ENCODE peak calls at places on chromosome 10, in five cellular contexts. Y is neural progenitor cell, V is adrenal gland, N is heart left ventricle, B is ascending aorta. Q is an unnamed sample.

GRCh38 chr10:109902992-109903947 is 20.0 kb downstream of the XPNPEP1 start:
- DNase-seq in Y (no peak), V (no peak), N (no peak), B (no peak), Q (no peak)

GRCh38 chr10:67657775-67658174 is 38.2 kb downstream of the CTNNA3 start:
- DNase-seq in Y (peak; percentile 23), V (no peak), N (no peak), B (no peak), Q (no peak)

GRCh38 chr10:54402576-54402975 is 398.5 kb downstream of the PCDH15 start:
- DNase-seq in Y (peak; percentile 42), V (no peak), N (no peak), B (no peak), Q (no peak)

GRCh38 chr10:65275296-65275695 is 1650.5 kb upstream of the LRRTM3 start:
- DNase-seq in Y (no peak), V (no peak), N (no peak), B (no peak), Q (no peak)

GRCh38 chr10:75111906-75112703 is 649 bp downstream of the SAMD8 start:
- DNase-seq in Y (peak; percentile 80), V (peak; percentile 53), N (peak; percentile 72), B (no peak), Q (peak; percentile 50)

GRCh38 chr10:29353291-29353690 is 64.4 kb downstream of the LYZL1 start:
- DNase-seq in Y (no peak), V (no peak), N (no peak), B (no peak), Q (no peak)

GRCh38 chr10:12656518-12657142 is 307.3 kb downstream of the CAMK1D start:
- DNase-seq in Y (peak; percentile 53), V (no peak), N (no peak), B (no peak), Q (no peak)

GRCh38 chr10:99357691-99358090 is 28.5 kb downstream of the CNNM1 start:
- DNase-seq in Y (no peak), V (no peak), N (no peak), B (no peak), Q (no peak)

GRCh38 chr10:125827133-125827532 is 3.8 kb downstream of the BCCIP start:
- DNase-seq in Y (no peak), V (no peak), N (no peak), B (no peak), Q (no peak)

GRCh38 chr10:123637326-123637880 is 28.8 kb upstream of the GPR26 start:
- DNase-seq in Y (no peak), V (no peak), N (no peak), B (no peak), Q (no peak)

GRCh38 chr10:71133710-71134686 is 78.4 kb upstream of the UNC5B start:
- DNase-seq in Y (no peak), V (no peak), N (no peak), B (no peak), Q (no peak)

GRCh38 chr10:32104622-32105509 is 48.6 kb upstream of the KIF5B start:
- DNase-seq in Y (no peak), V (no peak), N (no peak), B (no peak), Q (no peak)

GRCh38 chr10:30625110-30625509 is 4.4 kb downstream of the LYZL2 start:
- DNase-seq in Y (no peak), V (no peak), N (no peak), B (no peak), Q (no peak)

GRCh38 chr10:102065561-102066420 is 642 bp downstream of the HPS6 start:
- DNase-seq in Y (peak; percentile 72), V (peak; percentile 35), N (peak; percentile 75), B (no peak), Q (no peak)

GRCh38 chr10:102067091-102067916 is 2.2 kb downstream of the HPS6 start:
- DNase-seq in Y (no peak), V (no peak), N (no peak), B (no peak), Q (no peak)

GRCh38 chr10:102064868-102065560 is at the start of gene HPS6:
- DNase-seq in Y (peak; percentile 85), V (peak; percentile 88), N (peak; percentile 96), B (peak; percentile 55), Q (peak; percentile 89)

GRCh38 chr10:102068216-102068615 is 3.1 kb downstream of the HPS6 start:
- DNase-seq in Y (no peak), V (peak; percentile 35), N (peak; percentile 74), B (no peak), Q (no peak)

DNA sequence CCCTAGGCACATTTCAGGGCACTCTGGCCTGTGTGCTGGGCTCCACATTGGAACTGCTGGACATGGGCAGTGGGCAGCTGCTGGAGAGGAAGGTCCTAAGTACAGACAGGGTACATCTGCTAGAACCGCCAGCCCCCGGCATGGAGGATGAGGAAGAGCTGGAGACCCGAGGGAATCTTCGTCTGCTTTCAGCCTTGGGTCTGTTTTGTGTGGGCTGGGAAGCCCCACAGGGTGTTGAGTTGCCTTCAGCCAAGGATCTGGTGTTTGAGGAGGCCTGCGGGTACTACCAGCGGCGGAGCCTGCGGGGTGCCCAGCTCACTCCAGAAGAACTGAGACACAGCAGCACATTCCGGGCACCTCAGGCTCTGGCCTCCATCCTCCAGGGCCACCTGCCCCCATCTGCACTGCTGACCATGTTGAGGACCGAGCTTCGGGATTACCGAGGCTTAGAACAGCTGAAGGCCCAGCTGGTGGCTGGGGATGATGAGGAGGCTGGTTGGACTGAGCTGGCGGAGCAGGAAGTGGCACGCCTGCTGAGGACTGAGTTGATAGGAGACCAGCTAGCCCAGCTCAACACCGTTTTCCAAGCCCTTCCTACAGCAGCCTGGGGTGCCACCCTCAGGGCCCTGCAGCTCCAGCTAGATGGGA is 1.4 kb downstream of the HPS6 start:
- DNase-seq in Y (no peak), V (no peak), N (no peak), B (no peak), Q (no peak)
- H3K4me3 ChIP-seq in Y (peak overlapping the region; percentile 77), V (peak overlapping the region; percentile 79), N (peak overlapping the region; percentile 93), B (peak overlapping the region; percentile 76), Q (peak overlapping the region; percentile 97)

DNA sequence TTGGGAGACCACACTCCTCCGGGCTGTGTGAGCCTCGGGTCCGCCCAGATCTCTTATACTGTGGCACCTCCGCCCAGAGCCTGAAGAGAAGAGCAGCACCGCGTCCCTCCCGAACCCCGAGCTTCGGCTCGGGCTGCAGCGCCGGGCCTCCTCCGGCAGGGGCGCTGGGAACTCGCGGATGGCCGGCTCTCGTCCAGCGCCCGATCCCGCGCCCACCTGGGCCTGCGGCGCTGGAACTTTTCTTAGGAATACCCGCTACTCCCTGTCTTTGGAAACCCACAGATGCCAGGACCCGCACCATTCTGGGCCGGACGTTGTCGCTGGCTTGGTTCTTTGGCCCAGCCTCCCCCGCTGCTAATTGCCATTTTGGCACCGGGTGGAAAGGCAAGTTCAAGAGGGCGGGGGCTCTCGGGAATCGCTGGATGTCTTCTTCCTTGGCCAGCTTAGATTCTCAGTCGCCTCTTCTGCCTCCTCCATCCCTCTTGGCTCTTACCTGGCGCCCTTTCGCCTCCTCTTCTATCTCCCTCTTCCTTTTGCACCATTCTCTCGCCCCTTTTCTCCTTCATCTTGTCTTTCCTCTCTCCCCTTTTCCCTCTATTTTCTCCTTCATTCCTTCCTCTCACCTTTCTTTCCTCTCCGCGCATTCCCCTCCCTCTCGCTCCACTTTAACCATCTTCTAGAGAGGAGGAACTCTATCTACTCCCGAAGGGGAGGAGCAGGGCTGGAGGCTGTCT is 2.1 kb upstream of the SORCS3 start:
- DNase-seq in Y (peak; percentile 84), V (no peak), N (no peak), B (no peak), Q (no peak)
- TF ChIP-seq CTCF in Y (peak; percentile 79), V (peak; percentile 35), N (peak; percentile 53), B (no peak), Q (no peak)

DNA sequence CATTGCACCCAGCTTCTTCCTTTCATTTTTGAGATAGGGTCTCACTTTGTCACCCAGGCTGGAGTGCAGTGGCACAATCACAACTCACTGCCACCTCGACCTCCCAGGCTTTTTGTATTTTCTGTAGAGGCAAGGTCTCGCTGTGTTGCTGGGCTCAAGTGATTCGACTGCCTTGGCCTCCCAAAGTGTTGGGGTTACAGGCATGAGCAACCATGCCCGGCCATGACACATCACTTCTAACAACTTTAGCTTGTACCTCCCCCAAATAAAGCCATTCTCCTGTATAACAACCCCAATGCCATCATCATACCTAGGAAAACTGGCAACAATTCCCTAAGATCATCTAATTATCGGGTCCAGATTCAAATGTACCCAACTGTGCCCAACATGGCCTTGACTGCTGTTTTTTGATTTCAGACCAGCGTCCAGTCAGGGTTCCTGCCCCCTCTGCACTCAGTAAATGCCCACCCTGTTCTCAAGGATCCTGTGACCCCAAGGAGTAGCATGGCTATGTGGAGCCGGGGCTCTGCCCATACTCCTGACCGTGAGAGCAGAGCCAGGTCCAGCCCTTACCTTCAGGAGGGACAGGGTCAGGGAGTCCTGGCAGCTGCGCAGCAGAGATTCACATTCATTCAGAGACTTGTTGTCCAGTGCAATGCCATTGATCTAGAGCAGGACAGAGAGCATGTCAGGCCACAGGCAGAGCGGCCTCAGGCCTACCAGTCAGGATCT is 102.6 kb downstream of the DLG5 start:
- DNase-seq in Y (no peak), V (no peak), N (no peak), B (no peak), Q (no peak)
- H3K36me3 ChIP-seq in Y (no peaks in the 10 kb centered on the region), V (peaks cover 80% of the 10 kb centered on the region), N (no peaks in the 10 kb centered on the region), B (peaks cover 67% of the 10 kb centered on the region), Q (no peaks in the 10 kb centered on the region)

DNA sequence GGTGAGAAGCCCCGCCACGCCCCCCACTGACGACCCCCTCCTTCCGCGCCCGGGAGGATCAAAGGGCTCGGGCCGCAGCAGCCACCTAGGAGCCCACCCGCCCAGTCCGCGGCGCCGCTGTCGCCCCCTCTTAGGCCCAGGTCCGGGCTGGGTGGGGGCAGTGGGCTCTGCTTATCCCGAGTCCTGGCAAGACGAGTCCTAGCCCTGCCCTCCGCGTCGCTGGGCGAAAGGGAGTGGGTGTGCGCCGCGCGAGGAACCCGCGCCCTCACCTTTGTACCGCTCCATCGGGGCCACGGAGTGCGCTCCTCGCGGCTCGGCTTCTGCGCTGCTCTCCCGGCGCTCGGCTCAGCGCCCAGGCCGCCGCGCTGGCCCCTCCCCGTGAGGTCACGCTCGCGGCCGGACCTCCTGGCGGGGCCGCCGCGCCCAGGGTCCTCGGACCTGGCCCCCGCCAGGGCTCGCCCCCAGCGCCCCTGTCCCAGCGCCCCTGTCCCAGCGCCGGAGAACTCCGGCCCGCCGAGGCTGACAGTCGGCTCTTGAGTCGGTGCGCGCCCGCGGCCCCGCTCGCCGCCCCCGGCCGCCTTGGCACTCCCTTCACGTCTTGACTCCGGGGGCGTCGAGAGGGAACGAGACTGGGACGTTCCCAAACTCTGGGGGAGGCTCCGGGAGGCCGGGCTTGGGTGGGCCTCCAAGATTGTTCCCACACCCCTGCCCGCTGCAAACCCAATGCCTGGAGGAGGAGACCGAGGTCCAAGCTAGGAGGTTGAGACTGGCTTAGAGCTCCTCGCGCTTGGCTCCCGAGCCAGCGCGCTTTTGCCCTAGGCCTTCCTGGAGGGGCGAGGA is at the start of gene AFAP1L2:
- DNase-seq in Y (peak; percentile 63), V (no peak), N (peak; percentile 70), B (no peak), Q (no peak)
- H3K4me3 ChIP-seq in Y (peak within 1 kb of the TSS; percentile 61), V (peak within 1 kb of the TSS; percentile 55), N (peak within 1 kb of the TSS; percentile 66), B (peak within 1 kb of the TSS; percentile 66), Q (no peak within 1 kb of the TSS)

GRCh38 chr10:14413583-14413982 is 82.9 kb upstream of the FRMD4A start:
- DNase-seq in Y (no peak), V (no peak), N (no peak), B (no peak), Q (no peak)
- TF ChIP-seq CTCF in Y (no peak), V (no peak), N (no peak), B (no peak), Q (no peak)

GRCh38 chr10:131731780-131732630 is 168.8 kb upstream of the PPP2R2D start:
- DNase-seq in Y (no peak), V (no peak), N (no peak), B (no peak), Q (no peak)
- H3K36me3 ChIP-seq in Y (no peaks in the 10 kb centered on the region), V (no peaks in the 10 kb centered on the region), N (no peaks in the 10 kb centered on the region), B (no peaks in the 10 kb centered on the region), Q (no peaks in the 10 kb centered on the region)

GRCh38 chr10:21972584-21972983 is 30.9 kb downstream of the DNAJC1 start:
- DNase-seq in Y (no peak), V (no peak), N (no peak), B (no peak), Q (no peak)
- H3K4me3 ChIP-seq in Y (no peak overlapping the region), V (no peak overlapping the region), N (no peak overlapping the region), B (no peak overlapping the region), Q (no peak overlapping the region)

Q was measured in CD8-positive, alpha-beta T cell.